ENCODE peak calls at places on chromosomes 11 and 22, in five cellular contexts. R, E, J, H and D are unnamed samples.

GRCh38 chr22:21766933-21767462 is 31.4 kb upstream of the YPEL1 start:
- DNase-seq in R (no peak), E (no peak), J (no peak), H (no peak), D (no peak)

GRCh38 chr22:19823191-19823590 is 31.5 kb downstream of the GNB1L start:
- DNase-seq in R (no peak), E (no peak), J (no peak), H (no peak), D (no peak)

GRCh38 chr11:59426361-59427067 is at the start of gene OR5A2:
- DNase-seq in R (peak; percentile 1), E (peak; percentile 75), J (no peak), H (peak; percentile 20), D (no peak)

GRCh38 chr11:112962854-112963367 is 1.7 kb downstream of the NCAM1 start:
- DNase-seq in R (peak; percentile 23), E (no peak), J (peak; percentile 90), H (no peak), D (peak; percentile 5)

GRCh38 chr11:6968816-6969215 is 42.6 kb downstream of the ZNF215 start:
- DNase-seq in R (peak; percentile 60), E (no peak), J (no peak), H (peak; percentile 73), D (peak; percentile 46)

GRCh38 chr11:61963282-61964057 is 4.0 kb downstream of the FTH1 start:
- DNase-seq in R (no peak), E (no peak), J (peak; percentile 64), H (peak; percentile 50), D (peak; percentile 77)

GRCh38 chr11:125345706-125346561 is 150.1 kb downstream of the FEZ1 start:
- DNase-seq in R (peak; percentile 92), E (no peak), J (no peak), H (peak; percentile 27), D (peak; percentile 79)

GRCh38 chr11:120626791-120627190 is 115.2 kb downstream of the GRIK4 start:
- DNase-seq in R (no peak), E (no peak), J (no peak), H (no peak), D (no peak)

GRCh38 chr11:105582497-105582896 is 27.4 kb upstream of the GRIA4 start:
- DNase-seq in R (no peak), E (no peak), J (no peak), H (peak; percentile 2), D (no peak)

GRCh38 chr11:111285205-111286079 is 12.9 kb upstream of the POU2AF3 start:
- DNase-seq in R (no peak), E (no peak), J (no peak), H (no peak), D (no peak)

GRCh38 chr11:1870721-1871466 is 18.0 kb downstream of the LSP1 start:
- DNase-seq in R (no peak), E (no peak), J (no peak), H (no peak), D (no peak)

GRCh38 chr22:28907311-28908008 is 24.1 kb downstream of the ZNRF3 start:
- DNase-seq in R (peak; percentile 58), E (no peak), J (peak; percentile 16), H (no peak), D (no peak)

GRCh38 chr11:27205779-27206549 is 157.1 kb downstream of the CCDC34 start:
- DNase-seq in R (no peak), E (no peak), J (no peak), H (no peak), D (no peak)

GRCh38 chr11:20089796-20090653 is 70.2 kb downstream of the DBX1 start:
- DNase-seq in R (peak; percentile 47), E (no peak), J (no peak), H (no peak), D (peak; percentile 57)

GRCh38 chr22:39479254-39479653 is 22.4 kb downstream of the MGAT3 start:
- DNase-seq in R (no peak), E (no peak), J (no peak), H (no peak), D (no peak)

GRCh38 chr22:22959147-22959827 is 71.7 kb downstream of the IGLL5 start:
- DNase-seq in R (peak; percentile 67), E (peak; percentile 51), J (no peak), H (peak; percentile 62), D (peak; percentile 82)

GRCh38 chr11:18743900-18744514 is 18.0 kb upstream of the IGSF22 start:
- DNase-seq in R (no peak), E (no peak), J (no peak), H (no peak), D (no peak)

GRCh38 chr11:41334007-41334933 is 125.2 kb downstream of the LRRC4C start:
- DNase-seq in R (no peak), E (no peak), J (no peak), H (no peak), D (no peak)

GRCh38 chr11:32334822-32335221 is 100.5 kb downstream of the WT1 start:
- DNase-seq in R (no peak), E (no peak), J (no peak), H (no peak), D (no peak)

GRCh38 chr11:134724779-134725140 is 312.7 kb upstream of the B3GAT1 start:
- DNase-seq in R (no peak), E (no peak), J (no peak), H (no peak), D (no peak)